ENCODE peak calls at places on chromosomes 1 and 21, in eight cellular contexts. Q is adrenal gland; T is stimulated activated CD4-positive, alpha-beta T cell treated with anti-CD3 and anti-CD28 coated beads, Interleukin-15, amount 100 ng/mL, for 1 hour; N is activated naive CD4-positive, alpha-beta T cell treated with anti-CD3 and anti-CD28 coated beads, Interleukin-2, amount 50 U/mL, for 16 hours; S is left ventricle myocardium superior; X is AG08395; Z is right atrium auricular region; C is NCI-H1105 treated with DMSO at 0.1 percent for 48 hours. R is an unnamed sample.

GRCh38 chr1:204197068-204197467 is 777 bp upstream of the KISS1 start:
- DNase-seq in C (no peak), T (no peak), S (no peak), Q (no peak), Z (no peak), X (no peak), N (no peak), R (no peak)

GRCh38 chr1:84260852-84261518 is 40.5 kb upstream of the SAMD13 start:
- DNase-seq in S (no peak), Z (no peak), N (no peak), C (peak; percentile 57), X (no peak), T (no peak), Q (no peak), R (no peak)

GRCh38 chr1:66542314-66542713 is 8.4 kb downstream of the SGIP1 start:
- DNase-seq in Q (no peak), C (no peak), X (no peak), Z (no peak), S (no peak), T (no peak), N (no peak), R (no peak)

GRCh38 chr1:39895731-39896480 is 5.8 kb downstream of the MYCL start:
- DNase-seq in S (no peak), N (no peak), T (no peak), Z (no peak), C (no peak), Q (no peak), X (peak; percentile 32), R (no peak)

GRCh38 chr1:69967245-69967766 is 238.1 kb downstream of the LRRC40 start:
- DNase-seq in C (no peak), N (no peak), X (no peak), T (no peak), Z (no peak), S (no peak), Q (no peak), R (no peak)

GRCh38 chr21:41068411-41069304 is 99.3 kb upstream of the BACE2 start:
- DNase-seq in Z (peak; percentile 83), X (peak; percentile 83), N (peak; percentile 74), S (peak; percentile 89), Q (peak; percentile 81), T (peak; percentile 13), C (peak; percentile 91), R (peak; percentile 50)

GRCh38 chr1:94892604-94893280 is 34.2 kb downstream of the CNN3 start:
- DNase-seq in Q (no peak), N (no peak), C (no peak), T (no peak), Z (no peak), X (no peak), S (no peak), R (no peak)

GRCh38 chr21:34900376-34900775 is 148.7 kb downstream of the RUNX1 start:
- DNase-seq in C (no peak), N (no peak), Z (no peak), S (no peak), T (no peak), Q (no peak), X (peak; percentile 36), R (no peak)

GRCh38 chr21:45098867-45099266 is 24.5 kb downstream of the ADARB1 start:
- DNase-seq in T (no peak), Q (no peak), X (no peak), Z (no peak), C (no peak), S (no peak), N (no peak), R (no peak)

GRCh38 chr1:167775178-167775577 is 53.4 kb downstream of the MPZL1 start:
- DNase-seq in X (no peak), T (no peak), Z (no peak), C (no peak), Q (no peak), N (no peak), S (no peak), R (no peak)

GRCh38 chr1:198122693-198123092 is 34.1 kb upstream of the NEK7 start:
- DNase-seq in X (no peak), Q (peak; percentile 39), N (no peak), C (no peak), S (no peak), Z (no peak), T (no peak), R (no peak)

GRCh38 chr1:228240411-228241240 is 32.8 kb downstream of the OBSCN start:
- DNase-seq in N (no peak), Q (no peak), X (no peak), S (no peak), C (no peak), Z (no peak), T (no peak), R (no peak)

GRCh38 chr1:156406229-156406628 is 37.2 kb downstream of the RHBG start:
- DNase-seq in Q (no peak), X (no peak), C (no peak), S (no peak), Z (no peak), N (no peak), T (no peak), R (no peak)

GRCh38 chr1:185453496-185454192 is 136.6 kb upstream of the IVNS1ABP start:
- DNase-seq in S (no peak), N (no peak), C (no peak), Q (no peak), Z (no peak), T (no peak), X (peak; percentile 63), R (no peak)

GRCh38 chr1:200670215-200671118 is 760 bp upstream of the DDX59 start:
- DNase-seq in S (no peak), C (peak; percentile 71), X (peak; percentile 49), T (no peak), N (no peak), Q (peak; percentile 61), Z (no peak), R (no peak)

GRCh38 chr1:106921186-106921585 is 135.3 kb upstream of the PRMT6 start:
- DNase-seq in T (no peak), Q (no peak), Z (no peak), S (no peak), C (no peak), X (no peak), N (no peak), R (no peak)

GRCh38 chr1:100734716-100735115 is 15.2 kb downstream of the VCAM1 start:
- DNase-seq in Q (no peak), T (no peak), N (no peak), C (no peak), X (peak; percentile 55), Z (no peak), S (no peak), R (no peak)

R was measured in T-helper 2 cell.